ENCODE peak calls at places on chromosomes 5 and 9, in seven cellular contexts. One of them, this sample, is unnamed.

GRCh38 chr5:14640765-14641164 is 23.8 kb upstream of the OTULIN start:
- DNase-seq in breast epithelium: no peak
- DNase-seq in pancreas: no peak
- DNase-seq in IMR-90: no peak
- DNase-seq in fibroblast of the aortic adventitia: no peak
- DNase-seq in body of pancreas: no peak
- DNase-seq in tibial nerve: no peak
- DNase-seq in this sample: no peak

GRCh38 chr5:172713113-172713808 is 57.7 kb downstream of the DUSP1 start:
- DNase-seq in IMR-90: no peak
- DNase-seq in tibial nerve: peak
- DNase-seq in body of pancreas: peak
- DNase-seq in breast epithelium: no peak
- DNase-seq in pancreas: peak
- DNase-seq in fibroblast of the aortic adventitia: no peak
- DNase-seq in this sample: no peak

GRCh38 chr9:77883846-77884771 is 147.5 kb downstream of the GNAQ start:
- DNase-seq in breast epithelium: peak
- DNase-seq in body of pancreas: no peak
- DNase-seq in fibroblast of the aortic adventitia: peak
- DNase-seq in tibial nerve: no peak
- DNase-seq in IMR-90: peak
- DNase-seq in pancreas: no peak
- DNase-seq in this sample: peak

GRCh38 chr5:72760259-72760658 is 56.2 kb upstream of the TNPO1 start:
- DNase-seq in pancreas: no peak
- DNase-seq in fibroblast of the aortic adventitia: peak
- DNase-seq in IMR-90: peak
- DNase-seq in tibial nerve: no peak
- DNase-seq in breast epithelium: no peak
- DNase-seq in body of pancreas: no peak
- DNase-seq in this sample: peak

GRCh38 chr9:75754090-75754489 is 136.4 kb upstream of the PCSK5 start:
- DNase-seq in pancreas: no peak
- DNase-seq in breast epithelium: no peak
- DNase-seq in IMR-90: no peak
- DNase-seq in fibroblast of the aortic adventitia: no peak
- DNase-seq in tibial nerve: no peak
- DNase-seq in body of pancreas: no peak
- DNase-seq in this sample: no peak

GRCh38 chr9:85038824-85039540 is 369.5 kb downstream of the NTRK2 start:
- DNase-seq in IMR-90: no peak
- DNase-seq in fibroblast of the aortic adventitia: no peak
- DNase-seq in pancreas: no peak
- DNase-seq in tibial nerve: no peak
- DNase-seq in breast epithelium: no peak
- DNase-seq in body of pancreas: no peak
- DNase-seq in this sample: no peak

GRCh38 chr5:146717951-146718350 is 160.6 kb downstream of the PPP2R2B start:
- DNase-seq in body of pancreas: no peak
- DNase-seq in breast epithelium: no peak
- DNase-seq in IMR-90: no peak
- DNase-seq in pancreas: no peak
- DNase-seq in fibroblast of the aortic adventitia: no peak
- DNase-seq in tibial nerve: no peak
- DNase-seq in this sample: no peak

GRCh38 chr9:122119166-122119521 is 26.0 kb upstream of the TTLL11 start:
- DNase-seq in IMR-90: no peak
- DNase-seq in pancreas: no peak
- DNase-seq in breast epithelium: no peak
- DNase-seq in body of pancreas: no peak
- DNase-seq in fibroblast of the aortic adventitia: no peak
- DNase-seq in tibial nerve: no peak
- DNase-seq in this sample: no peak

GRCh38 chr9:98607787-98608186 is 100.9 kb downstream of the GABBR2 start:
- DNase-seq in tibial nerve: no peak
- DNase-seq in fibroblast of the aortic adventitia: peak
- DNase-seq in breast epithelium: no peak
- DNase-seq in pancreas: no peak
- DNase-seq in IMR-90: peak
- DNase-seq in body of pancreas: no peak
- DNase-seq in this sample: peak

DNA sequence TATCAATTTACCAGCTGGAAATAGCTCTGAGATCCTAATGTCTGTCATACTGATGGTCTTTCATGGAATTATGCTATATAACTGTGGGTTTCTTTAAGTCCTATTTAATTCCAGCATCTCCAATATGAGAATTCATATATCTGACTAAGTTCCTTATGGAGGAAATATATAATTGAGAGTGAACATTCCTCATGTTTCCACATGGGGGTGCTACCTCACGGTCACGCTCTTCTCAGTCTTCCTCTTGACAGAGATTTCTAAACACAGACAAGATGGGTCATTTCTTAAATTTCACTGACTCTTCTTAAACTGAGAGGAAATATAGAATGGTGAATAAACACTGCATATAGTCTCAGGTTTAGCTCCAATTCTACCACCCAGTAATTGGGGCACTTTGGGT is 212.1 kb downstream of the SLF1 start:
- DNase-seq in IMR-90: no peak
- DNase-seq in pancreas: no peak
- DNase-seq in body of pancreas: no peak
- DNase-seq in breast epithelium: no peak
- DNase-seq in tibial nerve: no peak
- DNase-seq in fibroblast of the aortic adventitia: peak
- DNase-seq in this sample: peak
- TF ChIP-seq CTCF in IMR-90: peak
- TF ChIP-seq CTCF in pancreas: no peak
- TF ChIP-seq CTCF in body of pancreas: no peak
- TF ChIP-seq CTCF in breast epithelium: no peak
- TF ChIP-seq CTCF in tibial nerve: peak
- TF ChIP-seq CTCF in fibroblast of the aortic adventitia: peak
- TF ChIP-seq CTCF in this sample: peak

GRCh38 chr5:181166812-181167733 is 19.7 kb downstream of the OR2V2 start:
- DNase-seq in body of pancreas: no peak
- DNase-seq in breast epithelium: no peak
- DNase-seq in fibroblast of the aortic adventitia: no peak
- DNase-seq in IMR-90: no peak
- DNase-seq in pancreas: no peak
- DNase-seq in tibial nerve: no peak
- DNase-seq in this sample: no peak
- H3K4me3 ChIP-seq in body of pancreas: no peak
- H3K4me3 ChIP-seq in breast epithelium: no peak
- H3K4me3 ChIP-seq in fibroblast of the aortic adventitia: no peak
- H3K4me3 ChIP-seq in IMR-90: no peak
- H3K4me3 ChIP-seq in pancreas: no peak
- H3K4me3 ChIP-seq in tibial nerve: no peak
- H3K4me3 ChIP-seq in this sample: no peak

GRCh38 chr5:34538026-34538672 is 118.0 kb upstream of the RAI14 start:
- DNase-seq in fibroblast of the aortic adventitia: peak
- DNase-seq in breast epithelium: no peak
- DNase-seq in IMR-90: peak
- DNase-seq in body of pancreas: no peak
- DNase-seq in tibial nerve: peak
- DNase-seq in pancreas: no peak
- DNase-seq in this sample: no peak
- TF ChIP-seq CTCF in fibroblast of the aortic adventitia: peak
- TF ChIP-seq CTCF in breast epithelium: no peak
- TF ChIP-seq CTCF in IMR-90: peak
- TF ChIP-seq CTCF in body of pancreas: peak
- TF ChIP-seq CTCF in tibial nerve: peak
- TF ChIP-seq CTCF in pancreas: peak
- TF ChIP-seq CTCF in this sample: peak

GRCh38 chr9:109779711-109780452 is at the start of gene PALM2AKAP2:
- DNase-seq in pancreas: peak
- DNase-seq in fibroblast of the aortic adventitia: peak
- DNase-seq in tibial nerve: no peak
- DNase-seq in breast epithelium: peak
- DNase-seq in body of pancreas: peak
- DNase-seq in IMR-90: peak
- DNase-seq in this sample: peak
- H3K4me3 ChIP-seq in pancreas: peak
- H3K4me3 ChIP-seq in fibroblast of the aortic adventitia: peak
- H3K4me3 ChIP-seq in tibial nerve: peak
- H3K4me3 ChIP-seq in breast epithelium: peak
- H3K4me3 ChIP-seq in body of pancreas: no peak
- H3K4me3 ChIP-seq in IMR-90: peak
- H3K4me3 ChIP-seq in this sample: peak

GRCh38 chr5:150438873-150439546 is 10.5 kb downstream of the RPS14 start:
- DNase-seq in body of pancreas: peak
- DNase-seq in breast epithelium: no peak
- DNase-seq in fibroblast of the aortic adventitia: no peak
- DNase-seq in tibial nerve: no peak
- DNase-seq in IMR-90: no peak
- DNase-seq in pancreas: no peak
- DNase-seq in this sample: peak
- TF ChIP-seq CTCF in body of pancreas: peak
- TF ChIP-seq CTCF in breast epithelium: peak
- TF ChIP-seq CTCF in fibroblast of the aortic adventitia: peak
- TF ChIP-seq CTCF in tibial nerve: peak
- TF ChIP-seq CTCF in IMR-90: peak
- TF ChIP-seq CTCF in pancreas: peak
- TF ChIP-seq CTCF in this sample: peak

GRCh38 chr5:141382469-141383294 is at the start of gene PCDHGA7:
- DNase-seq in tibial nerve: no peak
- DNase-seq in fibroblast of the aortic adventitia: peak
- DNase-seq in IMR-90: peak
- DNase-seq in breast epithelium: no peak
- DNase-seq in pancreas: no peak
- DNase-seq in body of pancreas: no peak
- DNase-seq in this sample: peak
- H3K4me3 ChIP-seq in tibial nerve: peak
- H3K4me3 ChIP-seq in fibroblast of the aortic adventitia: peak
- H3K4me3 ChIP-seq in IMR-90: peak
- H3K4me3 ChIP-seq in breast epithelium: peak
- H3K4me3 ChIP-seq in pancreas: no peak
- H3K4me3 ChIP-seq in body of pancreas: peak
- H3K4me3 ChIP-seq in this sample: peak

GRCh38 chr5:178150977-178151734 is 2.5 kb downstream of the NHP2 start:
- DNase-seq in tibial nerve: no peak
- DNase-seq in breast epithelium: no peak
- DNase-seq in pancreas: no peak
- DNase-seq in fibroblast of the aortic adventitia: peak
- DNase-seq in body of pancreas: no peak
- DNase-seq in IMR-90: no peak
- DNase-seq in this sample: no peak
- TF ChIP-seq CTCF in tibial nerve: no peak
- TF ChIP-seq CTCF in breast epithelium: no peak
- TF ChIP-seq CTCF in pancreas: no peak
- TF ChIP-seq CTCF in fibroblast of the aortic adventitia: no peak
- TF ChIP-seq CTCF in body of pancreas: no peak
- TF ChIP-seq CTCF in IMR-90: no peak
- TF ChIP-seq CTCF in this sample: no peak

GRCh38 chr9:110316255-110316921 is 21.3 kb downstream of the TXNDC8 start:
- DNase-seq in pancreas: no peak
- DNase-seq in IMR-90: no peak
- DNase-seq in fibroblast of the aortic adventitia: peak
- DNase-seq in body of pancreas: no peak
- DNase-seq in tibial nerve: no peak
- DNase-seq in breast epithelium: no peak
- DNase-seq in this sample: no peak
- H3K4me3 ChIP-seq in pancreas: no peak
- H3K4me3 ChIP-seq in IMR-90: no peak
- H3K4me3 ChIP-seq in fibroblast of the aortic adventitia: no peak
- H3K4me3 ChIP-seq in body of pancreas: no peak
- H3K4me3 ChIP-seq in tibial nerve: peak
- H3K4me3 ChIP-seq in breast epithelium: no peak
- H3K4me3 ChIP-seq in this sample: no peak

DNA sequence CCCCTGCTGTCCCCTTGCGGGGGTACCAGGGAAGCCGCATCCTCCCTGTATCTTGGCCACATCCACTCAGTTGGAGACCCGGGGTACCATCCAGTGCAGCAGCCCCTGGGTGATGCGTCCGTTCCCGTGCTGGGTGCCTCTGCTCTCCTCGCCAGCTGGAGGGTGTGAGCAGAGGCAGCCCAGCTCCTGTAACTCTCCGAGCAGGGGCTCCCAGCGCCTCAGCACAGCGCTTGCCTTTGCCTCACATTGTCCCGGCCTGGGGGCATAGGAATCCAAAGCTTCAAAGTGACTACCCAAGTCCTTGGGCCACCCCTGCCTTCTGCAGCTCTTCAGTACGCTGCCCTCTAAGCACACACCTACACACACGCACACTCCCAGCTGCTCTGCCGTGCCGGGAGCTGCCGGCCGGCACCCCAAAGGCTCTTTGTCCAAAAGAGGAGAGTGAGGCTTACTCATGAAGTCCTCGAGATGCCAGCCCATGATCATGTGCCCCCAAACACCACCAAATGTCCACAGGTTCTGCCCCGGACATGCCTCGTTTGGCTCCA is 733 bp downstream of the ANGPTL2 start:
- DNase-seq in pancreas: no peak
- DNase-seq in breast epithelium: no peak
- DNase-seq in body of pancreas: no peak
- DNase-seq in IMR-90: peak
- DNase-seq in tibial nerve: no peak
- DNase-seq in fibroblast of the aortic adventitia: peak
- DNase-seq in this sample: peak
- TF ChIP-seq CTCF in pancreas: no peak
- TF ChIP-seq CTCF in breast epithelium: no peak
- TF ChIP-seq CTCF in body of pancreas: no peak
- TF ChIP-seq CTCF in IMR-90: no peak
- TF ChIP-seq CTCF in tibial nerve: no peak
- TF ChIP-seq CTCF in fibroblast of the aortic adventitia: no peak
- TF ChIP-seq CTCF in this sample: peak

GRCh38 chr5:76085286-76085579 is 2.0 kb downstream of the SV2C start:
- DNase-seq in fibroblast of the aortic adventitia: no peak
- DNase-seq in body of pancreas: no peak
- DNase-seq in tibial nerve: no peak
- DNase-seq in IMR-90: no peak
- DNase-seq in breast epithelium: no peak
- DNase-seq in pancreas: no peak
- DNase-seq in this sample: no peak

GRCh38 chr5:76082790-76083554 is at the start of gene SV2C:
- DNase-seq in body of pancreas: no peak
- DNase-seq in pancreas: peak
- DNase-seq in breast epithelium: no peak
- DNase-seq in fibroblast of the aortic adventitia: no peak
- DNase-seq in tibial nerve: no peak
- DNase-seq in IMR-90: no peak
- DNase-seq in this sample: no peak

GRCh38 chr5:76086060-76086459 is 2.9 kb downstream of the SV2C start:
- DNase-seq in body of pancreas: no peak
- DNase-seq in tibial nerve: no peak
- DNase-seq in pancreas: no peak
- DNase-seq in breast epithelium: no peak
- DNase-seq in fibroblast of the aortic adventitia: no peak
- DNase-seq in IMR-90: no peak
- DNase-seq in this sample: no peak

GRCh38 chr5:76083555-76084495 is 642 bp downstream of the SV2C start:
- DNase-seq in tibial nerve: no peak
- DNase-seq in fibroblast of the aortic adventitia: no peak
- DNase-seq in pancreas: peak
- DNase-seq in body of pancreas: no peak
- DNase-seq in breast epithelium: no peak
- DNase-seq in IMR-90: no peak
- DNase-seq in this sample: no peak

GRCh38 chr5:76084496-76085285 is 1.5 kb downstream of the SV2C start:
- DNase-seq in IMR-90: no peak
- DNase-seq in tibial nerve: no peak
- DNase-seq in fibroblast of the aortic adventitia: peak
- DNase-seq in pancreas: peak
- DNase-seq in body of pancreas: no peak
- DNase-seq in breast epithelium: no peak
- DNase-seq in this sample: peak
- H3K4me3 ChIP-seq in IMR-90: no peak
- H3K4me3 ChIP-seq in tibial nerve: peak
- H3K4me3 ChIP-seq in fibroblast of the aortic adventitia: no peak
- H3K4me3 ChIP-seq in pancreas: no peak
- H3K4me3 ChIP-seq in body of pancreas: no peak
- H3K4me3 ChIP-seq in breast epithelium: peak
- H3K4me3 ChIP-seq in this sample: no peak

This sample was measured in AG10803.